ENCODE peak calls at places on chromosomes 6 and 20, in nine cellular contexts. O is progenitor cell of endocrine pancreas; H is activated CD8-positive, alpha-beta memory T cell treated with anti-CD3 and anti-CD28 coated beads for 48 hours; M is fibroblast of villous mesenchyme; Y is stimulated activated CD8-positive, alpha-beta memory T cell treated with anti-CD3 and anti-CD28 coated beads, Interleukin-12 subunit alpha, Interleukin-12 subunit beta, amount 100 ng/mL, for 4 hours; U is Right ventricle myocardium superior; L is NCI-H1105 treated with DMSO at 0.1 percent for 48 hours; F is SHP77; D is NCI-H1694 treated with DMSO at 0.1 percent for 48 hours. B is an unnamed sample.

GRCh38 chr6:161370882-161371281 is 97.0 kb upstream of the AGPAT4 start:
- DNase-seq in O (peak), H (peak), M (peak), Y (peak), U (peak), L (peak), F (peak), D (peak), B (peak)

GRCh38 chr6:126723541-126724170 is 383.7 kb downstream of the CENPW start:
- DNase-seq in O (no peak), H (no peak), M (no peak), Y (no peak), U (no peak), L (no peak), F (no peak), D (no peak), B (no peak)

GRCh38 chr6:17218023-17218748 is 63.0 kb upstream of the RBM24 start:
- DNase-seq in O (no peak), H (no peak), M (no peak), Y (no peak), U (no peak), L (no peak), F (no peak), D (no peak), B (no peak)

GRCh38 chr20:41136336-41136694 is 1.0 kb upstream of the PLCG1 start:
- DNase-seq in O (no peak), H (no peak), M (no peak), Y (no peak), U (no peak), L (no peak), F (no peak), D (no peak), B (no peak)

GRCh38 chr20:33072813-33073212 is 6.6 kb upstream of the BPIFB4 start:
- DNase-seq in O (no peak), H (no peak), M (no peak), Y (no peak), U (no peak), L (no peak), F (no peak), D (no peak), B (no peak)

GRCh38 chr6:34207695-34208443 is 28.8 kb upstream of the HMGA1 start:
- DNase-seq in O (no peak), H (no peak), M (no peak), Y (no peak), U (no peak), L (no peak), F (no peak), D (no peak), B (no peak)

GRCh38 chr6:37630281-37630799 is 67.3 kb downstream of the MDGA1 start:
- DNase-seq in O (no peak), H (no peak), M (peak), Y (no peak), U (no peak), L (no peak), F (no peak), D (no peak), B (no peak)

GRCh38 chr6:166597711-166598440 is 11.4 kb upstream of the RAMACL start:
- DNase-seq in O (no peak), H (no peak), M (no peak), Y (no peak), U (no peak), L (peak), F (no peak), D (no peak), B (peak)

GRCh38 chr6:17493286-17493685 is 99.9 kb downstream of the CAP2 start:
- DNase-seq in O (no peak), H (no peak), M (peak), Y (no peak), U (no peak), L (no peak), F (no peak), D (no peak), B (no peak)

GRCh38 chr6:16157909-16158308 is 29.0 kb downstream of the MYLIP start:
- DNase-seq in O (no peak), H (no peak), M (no peak), Y (no peak), U (no peak), L (peak), F (peak), D (peak), B (no peak)

GRCh38 chr6:107179004-107179403 is 63.7 kb upstream of the BEND3 start:
- DNase-seq in O (no peak), H (no peak), M (peak), Y (no peak), U (no peak), L (peak), F (no peak), D (peak), B (peak)